ENCODE peak calls at places on chromosomes 7 and 10, in six cellular contexts. A is PC-3, B is transverse colon, T is heart left ventricle, E is stomach, Z is mucosa of descending colon. K is an unnamed sample.
A peak's percentile ranks its signal among the peaks of the same experiment; 100 is the strongest.

GRCh38 chr10:11197266-11197712 is 179.6 kb downstream of the CELF2 start:
- DNase-seq in B (peak; percentile 53), E (no peak), A (no peak), T (peak; percentile 64), Z (peak; percentile 67), K (no peak)

GRCh38 chr10:100817268-100817839 is 72.0 kb downstream of the PAX2 start:
- DNase-seq in Z (no peak), E (no peak), B (no peak), T (no peak), A (no peak), K (no peak)

GRCh38 chr7:117283371-117283770 is 39.5 kb downstream of the WNT2 start:
- DNase-seq in B (no peak), Z (no peak), E (no peak), T (no peak), A (peak; percentile 4), K (peak; percentile 64)

GRCh38 chr10:13349776-13350274 is 1.7 kb upstream of the SEPHS1 start:
- DNase-seq in A (peak; percentile 7), B (peak; percentile 76), T (peak; percentile 50), E (peak; percentile 37), Z (peak; percentile 73), K (peak; percentile 34)

GRCh38 chr7:87475359-87476178 is at the start of gene ABCB4:
- DNase-seq in E (no peak), T (peak; percentile 34), A (no peak), Z (peak; percentile 13), B (peak; percentile 10), K (no peak)

GRCh38 chr10:102408728-102409603 is 9.6 kb downstream of the PSD start:
- DNase-seq in B (peak; percentile 64), E (no peak), T (no peak), A (no peak), Z (no peak), K (no peak)

GRCh38 chr7:144468990-144469732 is 65.7 kb upstream of the NOBOX start:
- DNase-seq in T (no peak), B (no peak), A (no peak), Z (no peak), E (no peak), K (no peak)

GRCh38 chr7:157522954-157523353 is 186.2 kb downstream of the DNAJB6 start:
- DNase-seq in Z (no peak), T (no peak), E (peak; percentile 13), B (no peak), A (no peak), K (no peak)

GRCh38 chr10:106181491-106181890 is 983.0 kb downstream of the SORCS1 start:
- DNase-seq in Z (no peak), A (no peak), E (no peak), T (no peak), B (no peak), K (no peak)

GRCh38 chr10:102743078-102743587 is 615 bp upstream of the WBP1L start:
- DNase-seq in T (no peak), A (no peak), B (no peak), Z (no peak), E (no peak), K (no peak)

GRCh38 chr10:33483124-33483794 is 148.8 kb upstream of the NRP1 start:
- DNase-seq in B (no peak), Z (no peak), T (no peak), E (no peak), A (no peak), K (no peak)

GRCh38 chr7:33873518-33873917 is 31.8 kb upstream of the BMPER start:
- DNase-seq in Z (no peak), A (no peak), B (no peak), E (no peak), T (no peak), K (no peak)

GRCh38 chr7:11194492-11194891 is 220.8 kb downstream of the PHF14 start:
- DNase-seq in E (no peak), A (no peak), Z (no peak), B (no peak), T (no peak), K (no peak)

GRCh38 chr7:11195502-11195901 is 221.8 kb downstream of the PHF14 start:
- DNase-seq in E (no peak), Z (no peak), T (no peak), A (no peak), B (no peak), K (no peak)

GRCh38 chr7:11192506-11192905 is 218.8 kb downstream of the PHF14 start:
- DNase-seq in T (no peak), Z (no peak), B (no peak), A (no peak), E (no peak), K (no peak)

GRCh38 chr7:11193131-11193867 is 219.6 kb downstream of the PHF14 start:
- DNase-seq in B (no peak), Z (peak; percentile 12), A (peak; percentile 60), E (peak; percentile 54), T (no peak), K (peak; percentile 48)

DNA sequence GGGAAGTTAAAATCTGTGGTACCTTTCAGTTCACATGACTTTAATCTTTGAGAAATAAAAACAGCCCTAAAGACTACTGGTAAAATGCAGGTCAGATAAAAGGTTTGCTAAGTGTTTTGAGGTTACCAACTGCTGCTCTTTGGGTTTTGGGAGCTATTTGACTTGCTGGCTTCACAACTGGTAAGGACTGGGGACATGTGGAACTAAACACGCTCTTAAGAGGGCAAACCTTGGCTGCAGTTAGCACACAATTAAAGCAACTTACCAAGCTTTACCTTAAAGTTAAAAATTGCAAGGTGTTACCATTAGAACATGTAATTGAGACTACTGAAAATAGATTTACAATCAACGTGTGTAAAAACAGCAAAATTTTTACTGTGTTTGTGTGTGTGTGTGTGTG is 220.2 kb downstream of the PHF14 start:
- DNase-seq in B (no peak), A (no peak), E (no peak), Z (no peak), T (no peak), K (no peak)
- TF ChIP-seq CTCF in B (no peak), A (no peak), E (no peak), Z (no peak), T (no peak), K (no peak)

GRCh38 chr7:99562832-99563231 is 4.4 kb downstream of the ZNF655 start:
- DNase-seq in Z (peak; percentile 14), T (no peak), B (peak; percentile 25), E (no peak), A (peak; percentile 97), K (peak; percentile 99)

GRCh38 chr7:99560834-99561734 is 2.6 kb downstream of the ZNF655 start:
- DNase-seq in Z (no peak), A (no peak), B (no peak), E (no peak), T (no peak), K (peak; percentile 95)

GRCh38 chr7:99561735-99562051 is 3.3 kb downstream of the ZNF655 start:
- DNase-seq in Z (no peak), E (no peak), A (no peak), T (no peak), B (no peak), K (no peak)

GRCh38 chr7:99562114-99562784 is 3.8 kb downstream of the ZNF655 start:
- DNase-seq in B (no peak), Z (no peak), T (no peak), A (no peak), E (no peak), K (no peak)

DNA sequence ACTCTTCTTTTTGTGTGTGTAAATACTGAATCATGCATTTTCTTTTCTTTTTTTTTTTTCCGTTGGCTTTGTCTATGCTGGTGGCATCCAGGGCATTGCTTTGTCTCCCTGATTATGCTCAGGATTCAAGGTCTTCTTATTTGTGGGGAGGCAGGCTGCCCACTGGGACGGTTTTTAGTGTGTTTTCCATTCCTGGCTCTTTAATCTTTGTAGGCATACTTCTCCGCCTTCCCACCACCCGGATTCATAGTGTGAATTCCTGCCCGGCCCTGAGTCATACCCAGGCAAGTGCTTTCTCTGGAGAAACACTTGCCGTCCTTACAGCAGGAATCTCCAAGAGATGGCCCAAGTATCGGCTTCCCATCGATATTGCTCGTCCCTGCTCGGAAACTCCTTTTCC is 5.2 kb downstream of the ZNF655 start:
- DNase-seq in T (no peak), A (peak; percentile 73), B (no peak), E (no peak), Z (no peak), K (peak; percentile 54)
- H3K4me3 ChIP-seq in T (no peak overlapping the region), A (peak overlapping the region; percentile 20), B (no peak overlapping the region), E (no peak overlapping the region), Z (no peak overlapping the region), K (no peak overlapping the region)

GRCh38 chr10:62073429-62073828 is 171.9 kb downstream of the ARID5B start:
- DNase-seq in Z (no peak), E (no peak), T (no peak), B (no peak), A (no peak), K (no peak)

GRCh38 chr10:62075414-62075813 is 173.9 kb downstream of the ARID5B start:
- DNase-seq in B (no peak), T (peak; percentile 56), E (no peak), Z (no peak), A (no peak), K (no peak)

GRCh38 chr10:62076872-62077271 is 175.4 kb downstream of the ARID5B start:
- DNase-seq in T (no peak), A (peak; percentile 100), Z (no peak), E (no peak), B (no peak), K (peak; percentile 98)

GRCh38 chr10:62077330-62078015 is 176.0 kb downstream of the ARID5B start:
- DNase-seq in A (no peak), E (no peak), T (no peak), Z (no peak), B (no peak), K (no peak)

DNA sequence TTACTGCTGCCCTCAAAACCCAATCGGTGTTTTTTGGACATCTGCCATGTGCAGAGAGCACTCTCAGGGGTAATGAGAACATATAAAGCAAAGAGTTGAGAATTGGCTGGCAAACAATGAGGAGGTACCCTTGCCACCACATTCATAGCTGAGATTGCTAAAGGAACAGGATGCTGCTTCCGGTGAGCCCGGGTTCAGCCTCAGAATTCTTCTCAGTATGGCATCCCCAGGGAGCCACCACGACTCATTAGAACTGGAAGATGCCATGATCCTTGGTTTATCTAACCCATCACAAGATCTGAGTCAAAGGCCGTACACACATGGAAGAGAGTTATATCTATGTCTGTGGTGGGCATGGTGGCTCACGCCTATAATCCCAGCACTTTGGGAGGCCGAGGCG is 174.4 kb downstream of the ARID5B start:
- DNase-seq in B (no peak), E (no peak), A (peak; percentile 24), T (no peak), Z (no peak), K (no peak)
- H3K36me3 ChIP-seq in B (peaks cover 22% of the 10 kb centered on the region), E (peaks cover 58% of the 10 kb centered on the region), A (peaks cover 27% of the 10 kb centered on the region), T (no peaks in the 10 kb centered on the region), Z (no peaks in the 10 kb centered on the region), K (peaks cover 8% of the 10 kb centered on the region)

GRCh38 chr10:6478722-6479121 is 101.4 kb downstream of the PRKCQ start:
- DNase-seq in Z (no peak), T (no peak), E (no peak), A (no peak), B (no peak), K (no peak)
- TF ChIP-seq CTCF in Z (no peak), T (no peak), E (no peak), A (no peak), B (no peak), K (no peak)

K was measured in bronchial epithelial cell.